ENCODE peak calls at places on chromosomes 6 and 20, in seven cellular contexts. C is HCT116, Y is endothelial cell of umbilical vein, H is tibial nerve, X is SK-N-SH, U is lung, Q is heart right ventricle. N is an unnamed sample.

GRCh38 chr20:35849726-35850125 is 77.9 kb downstream of the PHF20 start:
- DNase-seq in C (no peak), H (no peak), Y (peak; percentile 22), X (no peak), Q (no peak), U (no peak), N (no peak)

GRCh38 chr6:33851959-33852358 is 48.2 kb upstream of the MLN start:
- DNase-seq in C (peak; percentile 31), X (no peak), Y (no peak), H (no peak), Q (no peak), U (no peak), N (no peak)

GRCh38 chr6:138520463-138520862 is 21.2 kb upstream of the NHSL1 start:
- DNase-seq in C (no peak), Q (no peak), X (peak; percentile 4), U (no peak), Y (peak; percentile 34), H (no peak), N (no peak)

GRCh38 chr20:45138451-45139300 is 14.4 kb upstream of the WFDC12 start:
- DNase-seq in X (peak; percentile 39), U (peak; percentile 78), H (peak; percentile 32), C (peak; percentile 21), Y (peak; percentile 4), Q (peak; percentile 36), N (peak; percentile 56)

GRCh38 chr20:34629904-34630303 is 47.0 kb downstream of the PIGU start:
- DNase-seq in C (no peak), Y (no peak), X (no peak), U (no peak), Q (no peak), H (no peak), N (no peak)

GRCh38 chr6:20954325-20954724 is 420.1 kb downstream of the CDKAL1 start:
- DNase-seq in X (no peak), Q (no peak), U (no peak), C (no peak), H (no peak), Y (peak; percentile 10), N (no peak)

GRCh38 chr6:44304282-44305199 is 8.6 kb downstream of the AARS2 start:
- DNase-seq in X (peak; percentile 84), C (peak; percentile 10), Q (no peak), Y (peak; percentile 41), U (no peak), H (no peak), N (peak; percentile 10)

GRCh38 chr20:57688864-57689263 is 21.0 kb downstream of the PMEPA1 start:
- DNase-seq in X (no peak), C (no peak), H (no peak), U (no peak), Y (no peak), Q (peak; percentile 66), N (no peak)

GRCh38 chr6:11094411-11094851 is 797 bp downstream of the SMIM13 start:
- DNase-seq in H (peak; percentile 29), U (peak; percentile 54), Y (peak; percentile 65), C (no peak), X (peak; percentile 65), Q (no peak), N (peak; percentile 64)

GRCh38 chr20:63508072-63508768 is 9.3 kb upstream of the EEF1A2 start:
- DNase-seq in H (no peak), Q (no peak), Y (no peak), U (no peak), C (no peak), X (no peak), N (no peak)

GRCh38 chr6:163413345-163414116 is 987 bp upstream of the QKI start:
- DNase-seq in Y (peak; percentile 93), C (peak; percentile 29), U (peak; percentile 87), Q (peak; percentile 91), H (peak; percentile 78), X (peak; percentile 99), N (peak; percentile 84)

GRCh38 chr20:38617011-38617829 is 15.6 kb downstream of the ARHGAP40 start:
- DNase-seq in U (no peak), Q (no peak), Y (no peak), X (no peak), C (no peak), H (no peak), N (peak; percentile 82)

GRCh38 chr6:30754631-30755030 is 10.3 kb upstream of the IER3 start:
- DNase-seq in H (no peak), C (no peak), U (no peak), Q (no peak), X (no peak), Y (no peak), N (peak; percentile 86)

GRCh38 chr6:30748851-30749540 is 4.6 kb upstream of the IER3 start:
- DNase-seq in X (no peak), C (no peak), Y (peak; percentile 94), H (no peak), U (no peak), Q (no peak), N (peak; percentile 78)

GRCh38 chr6:30750379-30750668 is 6.0 kb upstream of the IER3 start:
- DNase-seq in Q (no peak), X (no peak), U (no peak), C (no peak), Y (peak; percentile 21), H (no peak), N (no peak)

GRCh38 chr6:30749554-30750378 is 5.4 kb upstream of the IER3 start:
- DNase-seq in Y (no peak), H (no peak), U (no peak), X (no peak), C (peak; percentile 89), Q (no peak), N (peak; percentile 89)

GRCh38 chr6:30752164-30752927 is 8.0 kb upstream of the IER3 start:
- DNase-seq in U (peak; percentile 94), X (peak; percentile 64), Y (peak; percentile 99), C (peak; percentile 99), Q (peak; percentile 88), H (peak; percentile 82), N (peak; percentile 100)
- TF ChIP-seq CTCF in U (no peak), X (peak; percentile 37), Y (no peak), C (no peak), Q (peak; percentile 21), H (no peak), N (no peak)

GRCh38 chr20:53623127-53623453 is 29.5 kb upstream of the ZNF217 start:
- DNase-seq in H (no peak), X (no peak), C (no peak), U (no peak), Q (no peak), Y (no peak), N (no peak)
- H3K27ac ChIP-seq in H (peak overlapping the region; percentile 85), X (peak overlapping the region; percentile 90), C (peak overlapping the region; percentile 93), U (peak overlapping the region; percentile 94), Q (peak overlapping the region; percentile 75), Y (peak overlapping the region; percentile 92), N (peak overlapping the region; percentile 84)

GRCh38 chr6:17729223-17730077 is 22.7 kb upstream of the NUP153 start:
- DNase-seq in Y (no peak), Q (no peak), X (no peak), C (no peak), U (no peak), H (no peak), N (peak; percentile 31)

GRCh38 chr6:17728551-17729222 is 22.0 kb upstream of the NUP153 start:
- DNase-seq in X (no peak), Q (no peak), H (no peak), Y (no peak), U (no peak), C (no peak), N (no peak)

GRCh38 chr6:17724341-17724740 is 17.6 kb upstream of the NUP153 start:
- DNase-seq in H (no peak), Y (no peak), U (no peak), X (no peak), Q (no peak), C (no peak), N (peak; percentile 60)

GRCh38 chr6:17725083-17725482 is 18.4 kb upstream of the NUP153 start:
- DNase-seq in Y (peak; percentile 75), H (no peak), C (no peak), Q (peak; percentile 52), U (no peak), X (peak; percentile 71), N (no peak)

DNA sequence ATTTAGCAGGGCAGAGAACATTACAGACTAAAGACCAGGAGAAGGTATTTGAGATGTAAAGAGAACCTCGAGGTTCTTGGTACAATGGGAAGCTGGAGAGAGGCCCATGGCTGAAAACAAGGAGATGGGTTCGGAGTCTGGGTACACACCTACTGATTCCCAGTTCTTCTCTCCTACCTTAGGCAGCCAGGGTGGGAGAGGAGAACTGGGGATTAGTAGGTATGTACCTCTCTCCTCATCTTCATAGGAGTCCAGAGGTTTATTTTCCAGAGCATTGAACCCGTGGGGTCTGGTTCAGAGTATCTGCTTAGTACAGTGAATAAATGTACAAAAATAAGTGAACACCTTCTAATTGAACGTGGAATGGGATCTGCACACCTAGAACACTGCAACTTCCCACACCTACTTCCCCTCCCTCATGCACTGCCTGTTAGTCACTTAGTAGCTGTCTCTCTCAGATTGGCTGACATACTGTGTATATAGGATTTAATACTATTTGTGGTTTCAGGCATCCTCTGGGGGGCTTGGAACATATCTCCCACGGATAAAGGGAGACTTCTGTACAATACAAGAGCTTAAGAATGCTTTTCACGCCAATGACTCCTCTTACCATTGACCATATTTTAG is 23.5 kb upstream of the NUP153 start:
- DNase-seq in X (no peak), C (no peak), U (no peak), H (no peak), Y (no peak), Q (no peak), N (peak; percentile 25)
- H3K4me1 ChIP-seq in X (peaks cover 1% of the 10 kb centered on the region), C (peaks cover under 1% of the 10 kb centered on the region), U (no peaks in the 10 kb centered on the region), H (peaks cover 1% of the 10 kb centered on the region), Y (peaks cover 3% of the 10 kb centered on the region), Q (peaks cover 2% of the 10 kb centered on the region), N (peaks cover 10% of the 10 kb centered on the region)

GRCh38 chr20:31843288-31843687 is 2.1 kb downstream of the FOXS1 start:
- DNase-seq in H (no peak), C (no peak), Y (no peak), U (no peak), Q (no peak), X (no peak), N (no peak)

GRCh38 chr20:31843881-31844280 is 1.5 kb downstream of the FOXS1 start:
- DNase-seq in C (no peak), Q (no peak), U (no peak), Y (no peak), X (no peak), H (no peak), N (no peak)

GRCh38 chr20:31840906-31841816 is 4.2 kb downstream of the FOXS1 start:
- DNase-seq in Y (no peak), C (no peak), U (no peak), H (no peak), Q (no peak), X (no peak), N (no peak)

GRCh38 chr20:31841928-31842327 is 3.5 kb downstream of the FOXS1 start:
- DNase-seq in Y (peak; percentile 63), H (no peak), Q (no peak), X (no peak), U (no peak), C (no peak), N (no peak)

DNA sequence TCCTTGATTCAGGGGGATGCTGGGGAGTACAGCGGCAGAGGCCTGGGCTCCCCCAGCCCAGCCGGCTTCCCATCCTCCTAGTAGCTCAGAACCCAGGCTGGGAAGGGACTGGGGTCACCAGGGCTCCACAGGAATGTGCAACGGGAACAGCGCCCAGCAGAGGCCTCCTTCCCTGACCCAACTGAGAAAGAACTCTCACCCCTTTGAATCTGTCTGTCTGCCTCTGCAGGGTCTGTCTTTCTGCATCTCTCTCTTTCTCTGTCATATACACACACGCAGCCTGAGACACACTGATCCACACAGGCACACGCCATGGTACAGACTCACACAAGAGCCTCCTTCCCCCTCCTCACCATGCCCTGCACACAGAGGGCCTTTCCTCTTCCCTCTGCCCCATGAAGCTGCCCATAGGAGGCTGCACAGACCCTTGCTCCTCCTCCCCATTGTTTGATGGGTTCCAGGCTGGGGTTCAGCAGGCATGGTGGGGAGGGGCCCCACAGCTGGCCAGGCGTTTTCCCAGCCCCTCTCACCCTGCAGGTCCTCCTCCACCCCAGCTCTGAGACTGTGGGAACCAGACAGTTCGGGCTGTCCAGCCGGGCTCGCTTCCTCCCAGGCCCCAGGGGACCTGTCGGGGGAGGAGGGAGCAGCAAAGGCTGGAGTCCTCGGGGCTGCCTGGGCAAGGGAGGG is 2.8 kb downstream of the FOXS1 start:
- DNase-seq in C (no peak), X (peak; percentile 58), Y (peak; percentile 44), U (no peak), Q (peak; percentile 76), H (peak; percentile 36), N (no peak)
- TF ChIP-seq CTCF in C (no peak), X (no peak), Y (no peak), U (no peak), Q (no peak), H (no peak), N (no peak)